ENCODE peak calls at places on chromosome X, in five cellular contexts. T, M, Y, K and I are unnamed samples. For H3K4me1 and H3K9me3, the result is how much of the 10 kb centered on the place peaks cover.

GRCh38 chrX:122567911-122568310 is 616.2 kb upstream of the GRIA3 start:
- DNase-seq in T (no peak), M (no peak), Y (no peak), K (peak), I (no peak)

GRCh38 chrX:41827886-41828285 is 95.5 kb downstream of the CASK start:
- DNase-seq in T (no peak), M (no peak), Y (no peak), K (peak), I (no peak)

GRCh38 chrX:30533261-30533660 is 44.3 kb downstream of the TASL start:
- DNase-seq in T (no peak), M (peak), Y (no peak), K (no peak), I (no peak)

GRCh38 chrX:131262738-131263679 is 26.1 kb downstream of the IGSF1 start:
- DNase-seq in T (peak), M (peak), Y (no peak), K (no peak), I (no peak)

GRCh38 chrX:334331-334891 is 15.8 kb upstream of the GTPBP6 start:
- DNase-seq in T (no peak), M (no peak), Y (peak), K (no peak), I (peak)

GRCh38 chrX:40104649-40105015 is 6.9 kb upstream of the BCOR start:
- DNase-seq in T (no peak), M (peak), Y (peak), K (no peak), I (peak)

GRCh38 chrX:821311-822178 is 191.0 kb downstream of the SHOX start:
- DNase-seq in T (no peak), M (no peak), Y (no peak), K (no peak), I (no peak)

GRCh38 chrX:128518508-128518907 is 466.3 kb upstream of the ACTRT1 start:
- DNase-seq in T (no peak), M (peak), Y (no peak), K (no peak), I (no peak)

GRCh38 chrX:75155454-75155829 is 641 bp downstream of the ABCB7 start:
- DNase-seq in T (no peak), M (peak), Y (no peak), K (no peak), I (no peak)

GRCh38 chrX:3962511-3963350 is 249.3 kb upstream of the PRKX start:
- DNase-seq in T (no peak), M (peak), Y (no peak), K (no peak), I (no peak)

GRCh38 chrX:66008403-66008970 is 31.4 kb downstream of the VSIG4 start:
- DNase-seq in T (no peak), M (no peak), Y (no peak), K (no peak), I (no peak)
- H3K4me1 ChIP-seq in T (under half), M (under half), Y (under half), K (under half), I (under half)

GRCh38 chrX:115229337-115229991 is 4.4 kb downstream of the LRCH2 start:
- DNase-seq in T (no peak), M (no peak), Y (no peak), K (no peak), I (no peak)

GRCh38 chrX:115233497-115234219 is at the start of gene LRCH2:
- DNase-seq in T (no peak), M (no peak), Y (peak), K (peak), I (peak)

GRCh38 chrX:115234220-115234557 is 293 bp upstream of the LRCH2 start:
- DNase-seq in T (no peak), M (no peak), Y (no peak), K (no peak), I (no peak)

DNA sequence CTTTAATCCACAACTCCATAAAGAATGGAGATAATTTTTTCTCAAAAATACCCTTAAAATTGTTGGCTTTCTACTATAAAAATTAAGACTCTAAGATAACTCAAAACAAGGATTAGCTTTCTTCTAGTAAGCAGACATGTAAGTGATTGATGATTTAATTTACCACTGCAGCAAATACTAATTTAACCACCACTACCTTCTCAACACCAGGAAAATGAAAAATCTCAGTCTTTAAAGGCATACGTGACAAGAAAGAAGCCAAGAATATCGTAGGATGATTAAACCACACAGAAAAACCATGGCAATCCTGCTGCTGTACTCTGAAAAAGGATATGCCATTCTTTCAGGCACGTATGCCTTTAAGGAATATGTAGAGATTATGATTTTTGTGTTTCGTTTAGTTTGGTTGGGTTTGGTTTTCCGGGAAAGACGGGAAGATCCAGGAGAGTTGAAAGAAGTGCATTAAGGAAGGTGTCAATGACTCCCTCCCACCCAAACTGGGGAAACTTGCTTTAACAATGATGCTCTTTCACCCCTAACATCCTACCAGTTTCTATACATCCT is 881 bp downstream of the LRCH2 start:
- DNase-seq in T (no peak), M (no peak), Y (no peak), K (no peak), I (no peak)
- H3K27ac ChIP-seq in T (no peak), M (no peak), Y (peak), K (no peak), I (no peak)

DNA sequence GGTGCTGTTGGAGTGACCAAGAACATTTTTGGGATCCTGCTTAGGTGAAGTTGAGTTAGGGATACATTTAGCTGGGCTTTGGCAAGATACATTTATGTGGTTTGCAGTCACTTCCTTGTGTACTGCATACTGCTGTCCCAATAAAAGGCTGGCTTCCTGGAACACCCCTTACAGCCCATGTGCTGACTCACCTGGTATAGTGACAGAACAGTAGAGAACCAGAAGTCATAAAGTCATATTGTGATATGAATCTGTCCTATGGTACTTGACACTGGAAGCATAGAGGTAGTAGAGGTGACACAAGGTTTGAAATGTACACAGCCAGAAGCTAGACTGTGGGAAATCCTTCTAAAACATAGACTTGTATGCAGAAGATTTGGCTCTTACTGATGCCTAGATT is 55.3 kb upstream of the SLC25A43 start:
- DNase-seq in T (no peak), M (peak), Y (no peak), K (no peak), I (no peak)
- H3K9me3 ChIP-seq in T (under half), M (under half), Y (under half), K (under half), I (under half)

GRCh38 chrX:119579414-119579813 is 5.1 kb downstream of the UBE2A start:
- DNase-seq in T (no peak), M (no peak), Y (no peak), K (no peak), I (no peak)
- H3K4me1 ChIP-seq in T (under half), M (under half), Y (under half), K (under half), I (under half)

DNA sequence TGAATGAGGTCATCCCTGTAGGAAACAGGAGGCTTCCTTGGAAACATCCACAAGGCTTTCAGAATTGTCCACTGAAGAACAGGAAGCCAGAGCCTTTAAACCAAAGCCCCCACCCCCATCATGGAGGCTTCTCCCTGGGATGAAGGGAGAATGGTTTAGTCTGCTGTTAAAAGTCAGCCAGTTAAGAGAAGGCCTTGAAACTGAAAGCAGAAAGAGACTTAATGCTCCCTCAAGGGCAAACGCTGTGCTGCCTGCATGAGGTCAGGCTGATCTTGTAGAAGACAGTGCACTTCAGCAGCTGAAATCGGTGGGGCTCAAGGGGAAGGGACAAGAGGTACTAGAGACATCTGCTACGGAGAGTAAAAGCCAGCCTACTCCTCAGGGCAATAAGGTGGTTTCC is 69.0 kb downstream of the HPRT1 start:
- DNase-seq in T (no peak), M (no peak), Y (no peak), K (no peak), I (no peak)
- H3K27ac ChIP-seq in T (no peak), M (no peak), Y (no peak), K (no peak), I (no peak)

GRCh38 chrX:155873203-155873602 is 7.9 kb upstream of the VAMP7 start:
- DNase-seq in T (no peak), M (no peak), Y (no peak), K (no peak), I (no peak)
- H3K9me3 ChIP-seq in T (under half), M (under half), Y (under half), K (under half), I (under half)

GRCh38 chrX:148647666-148648065 is 147.2 kb downstream of the AFF2 start:
- DNase-seq in T (no peak), M (no peak), Y (no peak), K (no peak), I (no peak)
- H3K4me1 ChIP-seq in T (under half), M (under half), Y (under half), K (under half), I (under half)

DNA sequence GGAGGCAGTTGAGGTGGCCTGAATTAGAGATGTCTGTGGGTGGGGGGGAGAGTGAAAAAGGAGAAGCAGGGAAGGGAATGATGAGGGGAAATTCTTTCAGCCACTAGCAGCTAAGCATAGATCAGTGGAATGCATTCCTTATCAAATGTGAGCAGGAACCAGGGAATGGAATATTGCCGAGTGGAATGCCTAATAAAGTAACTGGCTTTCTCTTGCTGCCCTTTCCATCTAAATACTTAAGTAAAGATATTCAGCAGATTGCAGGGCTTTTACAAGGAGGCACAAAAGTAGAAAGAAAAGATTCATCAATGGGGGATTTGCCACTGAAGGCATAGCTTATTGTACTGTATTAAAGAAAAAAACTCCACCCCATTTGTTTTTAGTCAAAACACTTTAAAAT is 263.0 kb upstream of the RPS6KA3 start:
- DNase-seq in T (no peak), M (no peak), Y (no peak), K (peak), I (no peak)
- H3K27ac ChIP-seq in T (no peak), M (no peak), Y (no peak), K (no peak), I (no peak)

DNA sequence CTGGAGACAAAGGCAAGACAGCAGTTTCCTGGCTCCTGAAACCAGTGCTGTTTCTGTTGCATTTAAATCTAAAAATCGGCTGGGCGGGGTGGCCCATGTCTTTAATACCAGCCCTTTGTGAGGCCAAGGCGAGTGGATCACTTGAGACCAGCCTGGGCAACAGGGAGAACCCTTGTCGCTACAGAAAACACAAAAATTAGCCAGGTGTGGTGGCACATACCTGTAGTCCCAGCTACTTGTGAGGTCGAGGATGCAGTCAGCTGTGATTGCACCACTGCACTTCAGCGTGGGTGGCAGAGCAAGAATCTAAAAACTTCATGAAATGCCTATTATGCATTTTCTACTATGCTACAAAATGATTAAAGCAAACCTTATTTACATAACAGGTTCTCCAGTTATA is 205.4 kb upstream of the ITM2A start:
- DNase-seq in T (no peak), M (no peak), Y (no peak), K (no peak), I (no peak)
- H3K9me3 ChIP-seq in T (under half), M (under half), Y (under half), K (under half), I (under half)